ENCODE peak calls at places on chromosomes 12 and 14, in four cellular contexts. U is M059J; R is EL; C is stimulated activated CD4-positive, alpha-beta T cell treated with anti-CD3 and anti-CD28 coated beads, Interleukin-2, amount 100 ng/mL, for 48 hours. W is an unnamed sample.

GRCh38 chr14:50410921-50411320 is 14.2 kb upstream of the CDKL1 start:
- DNase-seq in U (peak), R (peak), C (no peak), W (no peak)

GRCh38 chr12:6074979-6075585 is 49.4 kb downstream of the VWF start:
- DNase-seq in U (peak), R (peak), C (peak), W (no peak)

GRCh38 chr12:41437578-41437977 is 249.5 kb downstream of the PDZRN4 start:
- DNase-seq in U (peak), R (no peak), C (no peak), W (no peak)

GRCh38 chr14:24959791-24960331 is 90.1 kb downstream of the STXBP6 start:
- DNase-seq in U (no peak), R (no peak), C (no peak), W (no peak)

GRCh38 chr12:85057370-85057963 is 21.3 kb downstream of the LRRIQ1 start:
- DNase-seq in U (peak), R (peak), C (peak), W (no peak)

GRCh38 chr14:102696332-102696731 is 80.9 kb upstream of the TRAF3 start:
- DNase-seq in U (no peak), R (no peak), C (no peak), W (no peak)

GRCh38 chr12:19867151-19867550 is 427.9 kb downstream of the AEBP2 start:
- DNase-seq in U (no peak), R (no peak), C (no peak), W (no peak)

GRCh38 chr12:55845349-55845748 is 2.6 kb upstream of the MMP19 start:
- DNase-seq in U (no peak), R (no peak), C (no peak), W (no peak)

GRCh38 chr14:24093901-24094838 is at the start of gene PCK2:
- DNase-seq in U (peak), R (peak), C (peak), W (peak)

GRCh38 chr12:28089363-28089762 is 100.9 kb upstream of the CCDC91 start:
- DNase-seq in U (peak), R (peak), C (no peak), W (no peak)

GRCh38 chr12:123950476-123951169 is 22.0 kb downstream of the CCDC92 start:
- DNase-seq in U (no peak), R (no peak), C (no peak), W (no peak)

GRCh38 chr12:114691196-114691595 is 7.2 kb upstream of the TBX3 start:
- DNase-seq in U (peak), R (peak), C (no peak), W (no peak)

GRCh38 chr14:61493239-61493638 is 171.9 kb downstream of the PRKCH start:
- DNase-seq in U (peak), R (peak), C (no peak), W (no peak)

GRCh38 chr12:81329088-81329487 is 251.2 kb downstream of the ACSS3 start:
- DNase-seq in U (peak), R (peak), C (no peak), W (no peak)

GRCh38 chr14:56933446-56933845 is 123.2 kb upstream of the OTX2 start:
- DNase-seq in U (no peak), R (no peak), C (no peak), W (no peak)

GRCh38 chr12:3613641-3614180 is 122.7 kb downstream of the PRMT8 start:
- DNase-seq in U (no peak), R (no peak), C (no peak), W (no peak)

GRCh38 chr14:65991124-65991523 is 495.0 kb upstream of the CCDC196 start:
- DNase-seq in U (no peak), R (no peak), C (no peak), W (no peak)

GRCh38 chr12:62267490-62267889 is 7.3 kb downstream of the USP15 start:
- DNase-seq in U (no peak), R (no peak), C (no peak), W (no peak)

GRCh38 chr14:79961197-79961596 is 250.1 kb downstream of the DIO2 start:
- DNase-seq in U (no peak), R (no peak), C (no peak), W (no peak)

GRCh38 chr14:55572578-55572977 is 7.4 kb upstream of the KTN1 start:
- DNase-seq in U (no peak), R (no peak), C (no peak), W (no peak)

GRCh38 chr14:37116933-37117844 is 55.2 kb downstream of the SLC25A21 start:
- DNase-seq in U (peak), R (peak), C (no peak), W (no peak)

GRCh38 chr12:125882141-125882540 is 816.9 kb downstream of the AACS start:
- DNase-seq in U (no peak), R (no peak), C (no peak), W (no peak)

GRCh38 chr14:95519699-95520098 is 3.2 kb upstream of the SYNE3 start:
- DNase-seq in U (peak), R (peak), C (peak), W (peak)

GRCh38 chr12:94771199-94771598 is 120.8 kb upstream of the TMCC3 start:
- DNase-seq in U (no peak), R (no peak), C (no peak), W (no peak)

GRCh38 chr12:49088190-49088931 is 6.2 kb downstream of the DHH start:
- DNase-seq in U (peak), R (peak), C (peak), W (peak)

GRCh38 chr12:105492591-105492990 is 162.1 kb downstream of the C12orf75 start:
- DNase-seq in U (peak), R (peak), C (no peak), W (no peak)

GRCh38 chr12:47272412-47273190 is 192.8 kb upstream of the AMIGO2 start:
- DNase-seq in U (peak), R (peak), C (no peak), W (no peak)

GRCh38 chr12:122166422-122167327 is 7.3 kb downstream of the IL31 start:
- DNase-seq in U (no peak), R (no peak), C (peak), W (no peak)

GRCh38 chr12:119826661-119827435 is 50.3 kb downstream of the CIT start:
- DNase-seq in U (no peak), R (no peak), C (no peak), W (no peak)

GRCh38 chr12:57430117-57430930 is 519 bp downstream of the R3HDM2 start:
- DNase-seq in U (peak), R (peak), C (no peak), W (no peak)